ENCODE peak calls at places on chromosomes 6 and 20, in seven cellular contexts. One of them, this sample, is unnamed. For H3K4me1, the result is how much of the 10 kb centered on the place peaks cover.

GRCh38 chr6:146135167-146135566 is 106.3 kb downstream of the GRM1 start:
- DNase-seq in left ventricle myocardium inferior: no peak
- DNase-seq in CD8-positive, alpha-beta T cell: no peak
- DNase-seq in CD4-positive, CD25-positive, alpha-beta regulatory T cell: no peak
- DNase-seq in CD8-positive, alpha-beta memory T cell: no peak
- DNase-seq in PC-3: no peak
- DNase-seq in psoas muscle: no peak
- DNase-seq in this sample: no peak

GRCh38 chr6:168290095-168290494 is 29.5 kb downstream of the DACT2 start:
- DNase-seq in psoas muscle: no peak
- DNase-seq in CD8-positive, alpha-beta memory T cell: no peak
- DNase-seq in left ventricle myocardium inferior: no peak
- DNase-seq in CD8-positive, alpha-beta T cell: no peak
- DNase-seq in PC-3: no peak
- DNase-seq in CD4-positive, CD25-positive, alpha-beta regulatory T cell: no peak
- DNase-seq in this sample: no peak

GRCh38 chr6:106662458-106662857 is 33.1 kb downstream of the QRSL1 start:
- DNase-seq in CD8-positive, alpha-beta T cell: no peak
- DNase-seq in psoas muscle: no peak
- DNase-seq in left ventricle myocardium inferior: no peak
- DNase-seq in PC-3: no peak
- DNase-seq in CD4-positive, CD25-positive, alpha-beta regulatory T cell: no peak
- DNase-seq in CD8-positive, alpha-beta memory T cell: no peak
- DNase-seq in this sample: no peak

GRCh38 chr20:19077370-19078220 is 134.8 kb upstream of the SLC24A3 start:
- DNase-seq in CD8-positive, alpha-beta T cell: no peak
- DNase-seq in left ventricle myocardium inferior: no peak
- DNase-seq in PC-3: no peak
- DNase-seq in CD4-positive, CD25-positive, alpha-beta regulatory T cell: no peak
- DNase-seq in CD8-positive, alpha-beta memory T cell: no peak
- DNase-seq in psoas muscle: no peak
- DNase-seq in this sample: no peak

GRCh38 chr6:139909992-139910391 is 535.5 kb upstream of the CITED2 start:
- DNase-seq in CD4-positive, CD25-positive, alpha-beta regulatory T cell: no peak
- DNase-seq in psoas muscle: no peak
- DNase-seq in left ventricle myocardium inferior: no peak
- DNase-seq in PC-3: peak
- DNase-seq in CD8-positive, alpha-beta T cell: no peak
- DNase-seq in CD8-positive, alpha-beta memory T cell: no peak
- DNase-seq in this sample: no peak

GRCh38 chr6:156395276-156395675 is 381.9 kb upstream of the ARID1B start:
- DNase-seq in CD4-positive, CD25-positive, alpha-beta regulatory T cell: peak
- DNase-seq in CD8-positive, alpha-beta T cell: no peak
- DNase-seq in left ventricle myocardium inferior: no peak
- DNase-seq in psoas muscle: no peak
- DNase-seq in PC-3: peak
- DNase-seq in CD8-positive, alpha-beta memory T cell: no peak
- DNase-seq in this sample: no peak

GRCh38 chr6:128600397-128600951 is 80.1 kb upstream of the PTPRK start:
- DNase-seq in CD8-positive, alpha-beta memory T cell: no peak
- DNase-seq in CD4-positive, CD25-positive, alpha-beta regulatory T cell: no peak
- DNase-seq in PC-3: peak
- DNase-seq in left ventricle myocardium inferior: no peak
- DNase-seq in psoas muscle: no peak
- DNase-seq in CD8-positive, alpha-beta T cell: no peak
- DNase-seq in this sample: no peak

GRCh38 chr6:22929228-22929627 is 359.9 kb downstream of the HDGFL1 start:
- DNase-seq in psoas muscle: no peak
- DNase-seq in PC-3: no peak
- DNase-seq in left ventricle myocardium inferior: no peak
- DNase-seq in CD8-positive, alpha-beta memory T cell: no peak
- DNase-seq in CD8-positive, alpha-beta T cell: no peak
- DNase-seq in CD4-positive, CD25-positive, alpha-beta regulatory T cell: no peak
- DNase-seq in this sample: no peak

GRCh38 chr6:10643214-10643641 is 51.2 kb downstream of the C6orf52 start:
- DNase-seq in psoas muscle: no peak
- DNase-seq in CD8-positive, alpha-beta memory T cell: no peak
- DNase-seq in CD4-positive, CD25-positive, alpha-beta regulatory T cell: no peak
- DNase-seq in left ventricle myocardium inferior: no peak
- DNase-seq in CD8-positive, alpha-beta T cell: no peak
- DNase-seq in PC-3: no peak
- DNase-seq in this sample: no peak

GRCh38 chr20:56178219-56178618 is 70.3 kb upstream of the MC3R start:
- DNase-seq in CD8-positive, alpha-beta memory T cell: no peak
- DNase-seq in PC-3: no peak
- DNase-seq in CD4-positive, CD25-positive, alpha-beta regulatory T cell: no peak
- DNase-seq in psoas muscle: no peak
- DNase-seq in CD8-positive, alpha-beta T cell: no peak
- DNase-seq in left ventricle myocardium inferior: no peak
- DNase-seq in this sample: no peak

GRCh38 chr20:7232796-7233195 is 465.3 kb downstream of the BMP2 start:
- DNase-seq in CD4-positive, CD25-positive, alpha-beta regulatory T cell: no peak
- DNase-seq in CD8-positive, alpha-beta T cell: no peak
- DNase-seq in left ventricle myocardium inferior: no peak
- DNase-seq in psoas muscle: no peak
- DNase-seq in CD8-positive, alpha-beta memory T cell: no peak
- DNase-seq in PC-3: peak
- DNase-seq in this sample: no peak

GRCh38 chr20:55978550-55978949 is 26.8 kb downstream of the CBLN4 start:
- DNase-seq in CD8-positive, alpha-beta memory T cell: no peak
- DNase-seq in CD8-positive, alpha-beta T cell: no peak
- DNase-seq in PC-3: no peak
- DNase-seq in left ventricle myocardium inferior: no peak
- DNase-seq in CD4-positive, CD25-positive, alpha-beta regulatory T cell: no peak
- DNase-seq in psoas muscle: no peak
- DNase-seq in this sample: no peak

GRCh38 chr6:53014744-53015143 is 19.7 kb upstream of the GSTA4 start:
- DNase-seq in CD4-positive, CD25-positive, alpha-beta regulatory T cell: no peak
- DNase-seq in psoas muscle: no peak
- DNase-seq in PC-3: no peak
- DNase-seq in CD8-positive, alpha-beta T cell: no peak
- DNase-seq in CD8-positive, alpha-beta memory T cell: no peak
- DNase-seq in left ventricle myocardium inferior: no peak
- DNase-seq in this sample: no peak
- H3K4me1 ChIP-seq in CD4-positive, CD25-positive, alpha-beta regulatory T cell: under half
- H3K4me1 ChIP-seq in psoas muscle: under half
- H3K4me1 ChIP-seq in PC-3: under half
- H3K4me1 ChIP-seq in CD8-positive, alpha-beta T cell: under half
- H3K4me1 ChIP-seq in CD8-positive, alpha-beta memory T cell: under half
- H3K4me1 ChIP-seq in left ventricle myocardium inferior: under half
- H3K4me1 ChIP-seq in this sample: under half

GRCh38 chr20:54218470-54218869 is 10.6 kb downstream of the PFDN4 start:
- DNase-seq in CD4-positive, CD25-positive, alpha-beta regulatory T cell: no peak
- DNase-seq in left ventricle myocardium inferior: no peak
- DNase-seq in CD8-positive, alpha-beta memory T cell: no peak
- DNase-seq in CD8-positive, alpha-beta T cell: no peak
- DNase-seq in PC-3: no peak
- DNase-seq in psoas muscle: no peak
- DNase-seq in this sample: no peak
- H3K27ac ChIP-seq in CD4-positive, CD25-positive, alpha-beta regulatory T cell: no peak
- H3K27ac ChIP-seq in left ventricle myocardium inferior: peak
- H3K27ac ChIP-seq in CD8-positive, alpha-beta memory T cell: no peak
- H3K27ac ChIP-seq in CD8-positive, alpha-beta T cell: no peak
- H3K27ac ChIP-seq in PC-3: no peak
- H3K27ac ChIP-seq in psoas muscle: peak
- H3K27ac ChIP-seq in this sample: no peak

GRCh38 chr20:833450-834150 is at the start of gene FAM110A:
- DNase-seq in left ventricle myocardium inferior: peak
- DNase-seq in psoas muscle: peak
- DNase-seq in CD8-positive, alpha-beta memory T cell: peak
- DNase-seq in PC-3: peak
- DNase-seq in CD8-positive, alpha-beta T cell: peak
- DNase-seq in CD4-positive, CD25-positive, alpha-beta regulatory T cell: peak
- DNase-seq in this sample: peak

GRCh38 chr20:833121-833449 is 430 bp upstream of the FAM110A start:
- DNase-seq in left ventricle myocardium inferior: no peak
- DNase-seq in PC-3: peak
- DNase-seq in CD8-positive, alpha-beta memory T cell: no peak
- DNase-seq in CD8-positive, alpha-beta T cell: no peak
- DNase-seq in CD4-positive, CD25-positive, alpha-beta regulatory T cell: no peak
- DNase-seq in psoas muscle: no peak
- DNase-seq in this sample: no peak

GRCh38 chr20:836188-836587 is 2.7 kb downstream of the FAM110A start:
- DNase-seq in psoas muscle: no peak
- DNase-seq in CD8-positive, alpha-beta T cell: no peak
- DNase-seq in CD8-positive, alpha-beta memory T cell: no peak
- DNase-seq in CD4-positive, CD25-positive, alpha-beta regulatory T cell: no peak
- DNase-seq in left ventricle myocardium inferior: no peak
- DNase-seq in PC-3: no peak
- DNase-seq in this sample: no peak

GRCh38 chr20:834151-834747 is 734 bp downstream of the FAM110A start:
- DNase-seq in CD8-positive, alpha-beta T cell: no peak
- DNase-seq in CD8-positive, alpha-beta memory T cell: no peak
- DNase-seq in left ventricle myocardium inferior: no peak
- DNase-seq in PC-3: peak
- DNase-seq in CD4-positive, CD25-positive, alpha-beta regulatory T cell: no peak
- DNase-seq in psoas muscle: no peak
- DNase-seq in this sample: no peak

GRCh38 chr20:835220-836045 is 1.9 kb downstream of the FAM110A start:
- DNase-seq in PC-3: no peak
- DNase-seq in CD4-positive, CD25-positive, alpha-beta regulatory T cell: no peak
- DNase-seq in left ventricle myocardium inferior: peak
- DNase-seq in psoas muscle: peak
- DNase-seq in CD8-positive, alpha-beta memory T cell: no peak
- DNase-seq in CD8-positive, alpha-beta T cell: no peak
- DNase-seq in this sample: no peak
- H3K4me1 ChIP-seq in PC-3: under half
- H3K4me1 ChIP-seq in CD4-positive, CD25-positive, alpha-beta regulatory T cell: under half
- H3K4me1 ChIP-seq in left ventricle myocardium inferior: under half
- H3K4me1 ChIP-seq in psoas muscle: under half
- H3K4me1 ChIP-seq in CD8-positive, alpha-beta memory T cell: under half
- H3K4me1 ChIP-seq in CD8-positive, alpha-beta T cell: under half
- H3K4me1 ChIP-seq in this sample: under half

DNA sequence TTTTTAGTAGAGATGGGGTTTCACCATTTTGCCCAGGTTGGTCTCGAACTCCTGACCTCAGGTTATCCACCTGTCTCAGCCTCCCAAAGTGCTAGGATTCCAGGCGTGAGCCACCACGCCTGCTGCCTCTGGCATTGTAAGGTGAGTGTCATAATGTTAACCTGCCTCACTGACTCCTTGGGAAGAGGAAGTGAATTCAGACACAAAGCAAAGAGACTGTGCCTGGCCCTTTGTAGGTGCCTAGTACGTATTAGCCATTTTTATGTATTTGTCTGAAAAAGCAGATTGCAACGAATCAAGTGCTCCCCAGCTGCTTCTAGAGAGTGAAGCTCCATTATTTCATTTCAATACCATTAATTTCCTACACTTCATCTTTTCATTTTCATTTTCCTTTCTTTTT is 260.5 kb downstream of the SAMD5 start:
- DNase-seq in CD8-positive, alpha-beta memory T cell: no peak
- DNase-seq in CD4-positive, CD25-positive, alpha-beta regulatory T cell: no peak
- DNase-seq in left ventricle myocardium inferior: no peak
- DNase-seq in PC-3: no peak
- DNase-seq in psoas muscle: no peak
- DNase-seq in CD8-positive, alpha-beta T cell: no peak
- DNase-seq in this sample: no peak
- H3K27ac ChIP-seq in CD8-positive, alpha-beta memory T cell: no peak
- H3K27ac ChIP-seq in CD4-positive, CD25-positive, alpha-beta regulatory T cell: no peak
- H3K27ac ChIP-seq in left ventricle myocardium inferior: no peak
- H3K27ac ChIP-seq in PC-3: no peak
- H3K27ac ChIP-seq in psoas muscle: no peak
- H3K27ac ChIP-seq in CD8-positive, alpha-beta T cell: no peak
- H3K27ac ChIP-seq in this sample: no peak

GRCh38 chr20:50958733-50959542 is at the start of gene MOCS3:
- DNase-seq in PC-3: peak
- DNase-seq in CD8-positive, alpha-beta T cell: peak
- DNase-seq in left ventricle myocardium inferior: peak
- DNase-seq in CD8-positive, alpha-beta memory T cell: peak
- DNase-seq in CD4-positive, CD25-positive, alpha-beta regulatory T cell: no peak
- DNase-seq in psoas muscle: peak
- DNase-seq in this sample: peak
- H3K4me1 ChIP-seq in PC-3: under half
- H3K4me1 ChIP-seq in CD8-positive, alpha-beta T cell: under half
- H3K4me1 ChIP-seq in left ventricle myocardium inferior: half or more
- H3K4me1 ChIP-seq in CD8-positive, alpha-beta memory T cell: under half
- H3K4me1 ChIP-seq in CD4-positive, CD25-positive, alpha-beta regulatory T cell: under half
- H3K4me1 ChIP-seq in psoas muscle: under half
- H3K4me1 ChIP-seq in this sample: under half

GRCh38 chr20:31700747-31701146 is 21.9 kb downstream of the BCL2L1 start:
- DNase-seq in CD4-positive, CD25-positive, alpha-beta regulatory T cell: no peak
- DNase-seq in CD8-positive, alpha-beta T cell: no peak
- DNase-seq in left ventricle myocardium inferior: no peak
- DNase-seq in CD8-positive, alpha-beta memory T cell: no peak
- DNase-seq in psoas muscle: no peak
- DNase-seq in PC-3: no peak
- DNase-seq in this sample: no peak
- H3K27ac ChIP-seq in CD4-positive, CD25-positive, alpha-beta regulatory T cell: no peak
- H3K27ac ChIP-seq in CD8-positive, alpha-beta T cell: no peak
- H3K27ac ChIP-seq in left ventricle myocardium inferior: peak
- H3K27ac ChIP-seq in CD8-positive, alpha-beta memory T cell: no peak
- H3K27ac ChIP-seq in psoas muscle: peak
- H3K27ac ChIP-seq in PC-3: peak
- H3K27ac ChIP-seq in this sample: peak

DNA sequence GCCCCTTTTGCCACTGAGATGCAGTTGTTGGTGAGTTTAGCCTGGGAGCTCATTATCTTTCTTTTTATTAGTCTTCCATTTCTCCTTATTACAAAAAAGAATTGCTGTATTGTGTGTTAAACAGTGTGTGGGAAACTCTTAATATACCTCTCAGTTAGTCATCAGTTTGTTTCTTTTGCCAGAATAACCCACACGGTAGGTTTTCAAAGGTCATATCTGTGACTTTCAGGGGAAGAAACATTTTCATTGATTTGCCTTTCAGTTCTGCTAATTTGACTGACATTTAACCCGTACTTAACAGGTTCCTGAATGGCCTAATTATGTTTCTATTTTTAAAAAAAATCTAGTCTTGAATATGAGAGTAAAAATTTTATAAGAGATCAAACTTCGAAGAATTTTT is 145.3 kb downstream of the KHDC1L start:
- DNase-seq in left ventricle myocardium inferior: no peak
- DNase-seq in psoas muscle: no peak
- DNase-seq in CD4-positive, CD25-positive, alpha-beta regulatory T cell: no peak
- DNase-seq in PC-3: peak
- DNase-seq in CD8-positive, alpha-beta T cell: no peak
- DNase-seq in CD8-positive, alpha-beta memory T cell: no peak
- DNase-seq in this sample: no peak
- H3K4me1 ChIP-seq in left ventricle myocardium inferior: under half
- H3K4me1 ChIP-seq in psoas muscle: under half
- H3K4me1 ChIP-seq in CD4-positive, CD25-positive, alpha-beta regulatory T cell: under half
- H3K4me1 ChIP-seq in PC-3: half or more
- H3K4me1 ChIP-seq in CD8-positive, alpha-beta T cell: under half
- H3K4me1 ChIP-seq in CD8-positive, alpha-beta memory T cell: under half
- H3K4me1 ChIP-seq in this sample: under half

GRCh38 chr20:13341737-13342393 is 120.8 kb downstream of the ISM1 start:
- DNase-seq in CD4-positive, CD25-positive, alpha-beta regulatory T cell: no peak
- DNase-seq in psoas muscle: no peak
- DNase-seq in CD8-positive, alpha-beta T cell: no peak
- DNase-seq in left ventricle myocardium inferior: no peak
- DNase-seq in CD8-positive, alpha-beta memory T cell: no peak
- DNase-seq in PC-3: no peak
- DNase-seq in this sample: no peak
- H3K27ac ChIP-seq in CD4-positive, CD25-positive, alpha-beta regulatory T cell: no peak
- H3K27ac ChIP-seq in psoas muscle: no peak
- H3K27ac ChIP-seq in CD8-positive, alpha-beta T cell: no peak
- H3K27ac ChIP-seq in left ventricle myocardium inferior: no peak
- H3K27ac ChIP-seq in CD8-positive, alpha-beta memory T cell: no peak
- H3K27ac ChIP-seq in PC-3: no peak
- H3K27ac ChIP-seq in this sample: no peak

GRCh38 chr20:58895796-58896180 is 43.3 kb downstream of the GNAS start:
- DNase-seq in psoas muscle: no peak
- DNase-seq in left ventricle myocardium inferior: no peak
- DNase-seq in CD8-positive, alpha-beta T cell: no peak
- DNase-seq in PC-3: no peak
- DNase-seq in CD8-positive, alpha-beta memory T cell: no peak
- DNase-seq in CD4-positive, CD25-positive, alpha-beta regulatory T cell: no peak
- DNase-seq in this sample: no peak
- H3K4me1 ChIP-seq in psoas muscle: half or more
- H3K4me1 ChIP-seq in left ventricle myocardium inferior: half or more
- H3K4me1 ChIP-seq in CD8-positive, alpha-beta T cell: under half
- H3K4me1 ChIP-seq in PC-3: under half
- H3K4me1 ChIP-seq in CD8-positive, alpha-beta memory T cell: under half
- H3K4me1 ChIP-seq in CD4-positive, CD25-positive, alpha-beta regulatory T cell: under half
- H3K4me1 ChIP-seq in this sample: under half

This sample was measured in aorta.